ENCODE peak calls at places on chromosomes 13 and 19, in nine cellular contexts. W is cardiac fibroblast; C is activated naive CD8-positive, alpha-beta T cell treated with anti-CD3 and anti-CD28 coated beads, Interleukin-2, amount 50 U/mL, for 24 hours; H is HT1080; T is left ventricle myocardium inferior; B is HTR-8/SVneo; E is NCI-H748 treated with DMSO at 0.1 percent for 48 hours; V is right cardiac atrium; I is dermis microvascular lymphatic vessel endothelial cell. D is an unnamed sample.

GRCh38 chr19:13146763-13147563 is 3.2 kb downstream of the STX10 start:
- DNase-seq in E (no peak), V (peak; percentile 73), W (peak; percentile 57), I (no peak), T (no peak), H (no peak), B (no peak), C (no peak), D (peak; percentile 53)

GRCh38 chr13:73244486-73244885 is 185.7 kb downstream of the KLF5 start:
- DNase-seq in H (no peak), E (no peak), C (no peak), T (no peak), B (no peak), W (no peak), I (no peak), V (no peak), D (no peak)

GRCh38 chr19:39672473-39672872 is 16.8 kb downstream of the LGALS16 start:
- DNase-seq in T (no peak), H (no peak), C (no peak), I (no peak), B (no peak), V (no peak), W (no peak), E (no peak), D (no peak)

GRCh38 chr13:30881191-30881651 is 24.9 kb upstream of the MEDAG start:
- DNase-seq in V (peak; percentile 89), B (no peak), H (no peak), I (no peak), T (peak; percentile 47), W (peak; percentile 56), C (no peak), E (no peak), D (no peak)

GRCh38 chr19:39936020-39936419 is 1.6 kb upstream of the FCGBP start:
- DNase-seq in C (no peak), B (no peak), T (no peak), W (no peak), V (no peak), E (no peak), H (no peak), I (no peak), D (peak; percentile 58)

GRCh38 chr19:47663911-47664771 is 49.1 kb upstream of the EHD2 start:
- DNase-seq in I (no peak), W (peak; percentile 99), H (peak; percentile 95), T (peak; percentile 66), E (no peak), B (peak; percentile 69), C (no peak), V (peak; percentile 91), D (peak; percentile 44)

GRCh38 chr13:107252021-107252420 is 684.1 kb upstream of the ARGLU1 start:
- DNase-seq in W (no peak), C (no peak), I (no peak), E (no peak), T (no peak), H (no peak), V (no peak), B (no peak), D (no peak)

GRCh38 chr13:25932353-25932752 is 119.5 kb downstream of the SHISA2 start:
- DNase-seq in E (no peak), H (no peak), T (no peak), V (no peak), I (no peak), W (no peak), B (no peak), C (no peak), D (no peak)

GRCh38 chr19:13195678-13196077 is 45.5 kb downstream of the IER2 start:
- DNase-seq in T (no peak), B (no peak), I (no peak), W (no peak), H (no peak), V (no peak), E (no peak), C (peak; percentile 54), D (peak; percentile 80)

GRCh38 chr13:51826606-51827005 is 18.4 kb downstream of the TMEM272 start:
- DNase-seq in T (peak; percentile 71), C (no peak), I (no peak), V (peak; percentile 81), E (no peak), B (no peak), H (no peak), W (peak; percentile 48), D (no peak)

GRCh38 chr13:57630661-57631606 is 610 bp upstream of the PCDH17 start:
- DNase-seq in T (no peak), V (peak; percentile 23), B (peak; percentile 3), W (no peak), E (peak; percentile 74), I (no peak), C (peak; percentile 1), H (no peak), D (no peak)

GRCh38 chr13:106491928-106492327 is 43.5 kb downstream of the EFNB2 start:
- DNase-seq in C (no peak), V (no peak), H (no peak), I (no peak), W (no peak), B (no peak), E (no peak), T (no peak), D (no peak)

GRCh38 chr19:31278555-31279435 is 70.4 kb downstream of the TSHZ3 start:
- DNase-seq in B (no peak), C (no peak), E (no peak), T (no peak), V (peak; percentile 16), H (no peak), W (no peak), I (no peak), D (no peak)

GRCh38 chr13:101283782-101284181 is 132.5 kb downstream of the NALCN start:
- DNase-seq in E (peak; percentile 8), I (no peak), H (no peak), V (no peak), W (no peak), B (no peak), T (no peak), C (no peak), D (no peak)

GRCh38 chr19:56547535-56547934 is 8.8 kb downstream of the ZFP28 start:
- DNase-seq in B (no peak), I (no peak), W (no peak), C (no peak), E (no peak), H (no peak), T (no peak), V (no peak), D (no peak)

GRCh38 chr19:1167687-1168561 is 6.1 kb downstream of the SBNO2 start:
- DNase-seq in W (no peak), T (no peak), C (no peak), V (peak; percentile 44), H (no peak), B (no peak), I (no peak), E (no peak), D (no peak)

GRCh38 chr13:73672492-73672891 is 461.7 kb downstream of the KLF12 start:
- DNase-seq in E (peak; percentile 42), I (no peak), C (no peak), T (no peak), W (peak; percentile 5), B (no peak), V (no peak), H (no peak), D (peak; percentile 47)

GRCh38 chr19:22332924-22333323 is 46.7 kb downstream of the ZNF729 start:
- DNase-seq in I (no peak), V (no peak), T (no peak), B (peak; percentile 12), W (no peak), E (no peak), C (no peak), H (peak; percentile 28), D (no peak)

GRCh38 chr19:17402982-17403855 is 2.2 kb downstream of the BST2 start:
- DNase-seq in E (no peak), I (no peak), H (no peak), B (no peak), T (no peak), V (peak; percentile 66), C (peak; percentile 60), W (no peak), D (no peak)

GRCh38 chr13:32594339-32594738 is 8.1 kb downstream of the PDS5B start:
- DNase-seq in B (no peak), H (no peak), V (no peak), C (no peak), E (no peak), T (no peak), I (no peak), W (peak; percentile 29), D (no peak)

GRCh38 chr19:9140159-9140874 is at the start of gene ZNF317:
- DNase-seq in E (peak; percentile 78), W (peak; percentile 93), B (peak; percentile 89), V (peak; percentile 98), C (peak; percentile 85), H (peak; percentile 82), T (peak; percentile 90), I (peak; percentile 83), D (peak; percentile 97)

GRCh38 chr19:33686687-33687541 is 65.2 kb downstream of the CHST8 start:
- DNase-seq in I (no peak), V (peak; percentile 11), H (no peak), W (no peak), E (no peak), T (no peak), B (no peak), C (no peak), D (no peak)

GRCh38 chr19:33282036-33282686 is 20.2 kb downstream of the CEBPA start:
- DNase-seq in W (no peak), C (no peak), T (no peak), V (peak; percentile 24), B (no peak), H (peak; percentile 57), E (no peak), I (no peak), D (no peak)

GRCh38 chr13:39189778-39190177 is 151.5 kb downstream of the NHLRC3 start:
- DNase-seq in E (no peak), V (no peak), B (no peak), I (no peak), C (no peak), H (no peak), T (no peak), W (no peak), D (no peak)

GRCh38 chr19:43526884-43527859 is at the start of gene ETHE1:
- DNase-seq in I (no peak), W (peak; percentile 64), B (peak; percentile 82), T (peak; percentile 88), V (peak; percentile 95), H (peak; percentile 64), E (peak; percentile 57), C (peak; percentile 84), D (peak; percentile 94)

GRCh38 chr19:19592690-19593089 is 25.8 kb downstream of the PBX4 start:
- DNase-seq in C (no peak), W (no peak), T (no peak), I (no peak), E (no peak), H (no peak), B (no peak), V (no peak), D (no peak)

GRCh38 chr19:49073514-49074378 is 1.2 kb upstream of the KCNA7 start:
- DNase-seq in E (no peak), V (no peak), H (peak; percentile 26), W (no peak), B (no peak), T (no peak), I (no peak), C (no peak), D (no peak)

GRCh38 chr13:113647351-113648217 is 10.4 kb downstream of the ATP4B start:
- DNase-seq in B (no peak), V (peak; percentile 96), C (no peak), H (peak; percentile 61), I (peak; percentile 31), T (peak; percentile 89), W (peak; percentile 81), E (peak; percentile 50), D (peak; percentile 95)

GRCh38 chr19:39588066-39588465 is 14.3 kb upstream of the LGALS13 start:
- DNase-seq in E (no peak), T (no peak), W (no peak), V (no peak), B (no peak), I (no peak), C (no peak), H (no peak), D (no peak)

GRCh38 chr19:15989889-15990288 is 41.1 kb downstream of the OR10H4 start:
- DNase-seq in V (no peak), W (no peak), I (no peak), B (no peak), C (no peak), E (no peak), H (no peak), T (no peak), D (no peak)

GRCh38 chr19:45496349-45496953 is 396 bp downstream of the RTN2 start:
- DNase-seq in B (no peak), V (peak; percentile 82), E (no peak), C (no peak), T (no peak), H (no peak), I (no peak), W (no peak), D (peak; percentile 59)